ENCODE peak calls at places on chromosomes 4 and X, in eight cellular contexts. B, E, M, S, Z, N, D and T are unnamed samples. For H3K27me3, the result is how much of the 10 kb centered on the place peaks cover.

GRCh38 chr4:187157380-187157958 is 433.8 kb upstream of the FAT1 start:
- DNase-seq in Z (no peak), S (no peak), B (no peak), N (no peak), D (no peak), M (no peak), E (no peak), T (no peak)

GRCh38 chrX:17374619-17375360 is at the start of gene NHS:
- DNase-seq in S (no peak), N (peak), B (peak), D (peak), M (no peak), Z (peak), E (peak), T (no peak)

GRCh38 chr4:78459327-78459726 is 92.2 kb upstream of the ANXA3 start:
- DNase-seq in D (no peak), Z (no peak), N (no peak), E (no peak), M (no peak), S (no peak), B (no peak), T (no peak)

GRCh38 chr4:183252959-183253358 is 67.1 kb downstream of the CLDN22 start:
- DNase-seq in S (no peak), B (no peak), Z (no peak), N (no peak), M (no peak), D (no peak), E (no peak), T (no peak)

GRCh38 chrX:129145382-129145781 is 377.9 kb downstream of the SMARCA1 start:
- DNase-seq in Z (no peak), S (no peak), E (no peak), M (no peak), B (no peak), D (no peak), N (no peak), T (no peak)

GRCh38 chr4:93897559-93897958 is 69.0 kb downstream of the ATOH1 start:
- DNase-seq in M (no peak), E (peak), B (no peak), S (peak), D (no peak), N (peak), Z (no peak), T (no peak)

GRCh38 chrX:44970709-44971108 is 97.7 kb downstream of the KDM6A start:
- DNase-seq in Z (no peak), N (no peak), D (no peak), M (no peak), E (no peak), S (no peak), B (no peak), T (no peak)

GRCh38 chrX:47662144-47662657 is 3.2 kb upstream of the UXT start:
- DNase-seq in M (peak), D (no peak), N (no peak), S (no peak), B (no peak), Z (peak), E (no peak), T (no peak)

GRCh38 chr4:109410776-109411175 is 22.8 kb upstream of the SEC24B start:
- DNase-seq in E (no peak), M (no peak), Z (no peak), D (no peak), S (no peak), N (peak), B (no peak), T (no peak)

GRCh38 chr4:117134386-117134785 is 49.0 kb upstream of the TRAM1L1 start:
- DNase-seq in D (no peak), E (peak), B (no peak), Z (peak), N (peak), S (peak), M (no peak), T (peak)

GRCh38 chr4:158015241-158015640 is 157.6 kb downstream of the GASK1B start:
- DNase-seq in N (no peak), D (no peak), Z (no peak), M (no peak), S (no peak), B (no peak), E (no peak), T (no peak)

GRCh38 chr4:98510757-98511517 is 147.5 kb downstream of the TSPAN5 start:
- DNase-seq in D (no peak), M (peak), E (no peak), Z (no peak), B (no peak), S (peak), N (no peak), T (no peak)

GRCh38 chr4:152044341-152044740 is 283.5 kb upstream of the GATB start:
- DNase-seq in N (no peak), E (no peak), M (no peak), B (no peak), D (no peak), Z (no peak), S (no peak), T (no peak)

GRCh38 chr4:16018061-16018676 is 55.2 kb upstream of the FGFBP2 start:
- DNase-seq in B (no peak), N (no peak), M (no peak), S (no peak), Z (no peak), D (no peak), E (no peak), T (no peak)

GRCh38 chr4:1973661-1974060 is 35.1 kb downstream of the NELFA start:
- DNase-seq in B (peak), D (no peak), S (no peak), Z (no peak), N (no peak), E (no peak), M (no peak), T (no peak)

GRCh38 chr4:1973218-1973617 is 35.6 kb downstream of the NELFA start:
- DNase-seq in Z (no peak), E (no peak), M (no peak), D (no peak), S (no peak), B (peak), N (no peak), T (no peak)

GRCh38 chr4:1971456-1972200 is 37.1 kb downstream of the NELFA start:
- DNase-seq in Z (no peak), B (peak), M (no peak), N (no peak), E (no peak), D (no peak), S (no peak), T (no peak)

GRCh38 chr4:1970926-1971325 is 37.8 kb downstream of the NELFA start:
- DNase-seq in D (no peak), E (no peak), M (no peak), S (no peak), N (no peak), Z (no peak), B (no peak), T (no peak)

GRCh38 chr4:1972414-1972813 is 36.4 kb downstream of the NELFA start:
- DNase-seq in B (peak), Z (no peak), E (no peak), S (no peak), D (no peak), M (no peak), N (no peak), T (no peak)
- H3K27me3 ChIP-seq in B (under half), Z (under half), E (under half), S (under half), D (under half), M (under half), N (under half), T (under half)

GRCh38 chrX:153446636-153446936 is 730 bp upstream of the TREX2 start:
- DNase-seq in M (no peak), B (peak), S (no peak), E (no peak), Z (no peak), N (no peak), D (no peak), T (no peak)
- H3K27me3 ChIP-seq in M (under half), B (under half), S (under half), E (under half), Z (under half), N (under half), D (under half), T (under half)

GRCh38 chrX:645024-645376 is 14.4 kb downstream of the SHOX start:
- DNase-seq in M (no peak), N (no peak), B (no peak), S (no peak), E (no peak), D (no peak), Z (no peak), T (no peak)
- H3K27me3 ChIP-seq in M (under half), N (under half), B (half or more), S (under half), E (half or more), D (half or more), Z (under half), T (under half)

GRCh38 chrX:84123585-84123984 is 64.4 kb downstream of the RPS6KA6 start:
- DNase-seq in D (no peak), Z (no peak), M (no peak), B (no peak), N (no peak), S (no peak), E (no peak), T (no peak)
- H3K27me3 ChIP-seq in D (under half), Z (under half), M (under half), B (under half), N (under half), S (under half), E (under half), T (under half)